ENCODE peak calls at places on chromosome 20, in eight cellular contexts. E is A549, S is endothelial cell of umbilical vein, B is HepG2, J is HCT116, U is K562, V is GM12878, Y is H1. T is an unnamed sample.

GRCh38 chr20:48791014-48791413 is 36.8 kb downstream of the PREX1 start:
- DNase-seq in V (no peak), J (no peak), S (peak), B (no peak), E (peak), U (no peak), Y (no peak), T (peak)

GRCh38 chr20:49713779-49714712 is at the start of gene B4GALT5:
- DNase-seq in V (no peak), E (peak), J (peak), Y (peak), S (peak), U (peak), B (peak), T (peak)

GRCh38 chr20:6709865-6710595 is 57.5 kb upstream of the BMP2 start:
- DNase-seq in V (no peak), U (no peak), B (peak), S (peak), J (no peak), E (no peak), Y (no peak), T (no peak)

GRCh38 chr20:31838646-31839292 is 6.6 kb downstream of the FOXS1 start:
- DNase-seq in U (peak), V (no peak), E (peak), J (no peak), Y (no peak), B (no peak), S (peak), T (peak)

GRCh38 chr20:16201191-16201590 is 372.1 kb downstream of the KIF16B start:
- DNase-seq in B (no peak), V (no peak), J (no peak), E (peak), S (no peak), U (peak), Y (no peak), T (peak)

GRCh38 chr20:36408219-36408618 is 102.1 kb downstream of the DLGAP4 start:
- DNase-seq in V (no peak), U (peak), E (peak), B (peak), S (peak), Y (no peak), J (no peak), T (no peak)

GRCh38 chr20:58636983-58637421 is 14.1 kb upstream of the STX16 start:
- DNase-seq in J (no peak), E (no peak), Y (no peak), S (no peak), U (no peak), V (no peak), B (no peak), T (no peak)

GRCh38 chr20:35473684-35474083 is 18.3 kb downstream of the CEP250 start:
- DNase-seq in J (no peak), Y (no peak), U (no peak), B (no peak), V (no peak), E (no peak), S (no peak), T (no peak)

GRCh38 chr20:52001999-52002666 is 189.4 kb downstream of the ZFP64 start:
- DNase-seq in V (no peak), B (peak), S (peak), U (no peak), J (peak), Y (no peak), E (peak), T (no peak)
- TF ChIP-seq CTCF in V (no peak), B (peak), S (peak), U (peak), J (no peak), Y (no peak), E (no peak), T (no peak)

DNA sequence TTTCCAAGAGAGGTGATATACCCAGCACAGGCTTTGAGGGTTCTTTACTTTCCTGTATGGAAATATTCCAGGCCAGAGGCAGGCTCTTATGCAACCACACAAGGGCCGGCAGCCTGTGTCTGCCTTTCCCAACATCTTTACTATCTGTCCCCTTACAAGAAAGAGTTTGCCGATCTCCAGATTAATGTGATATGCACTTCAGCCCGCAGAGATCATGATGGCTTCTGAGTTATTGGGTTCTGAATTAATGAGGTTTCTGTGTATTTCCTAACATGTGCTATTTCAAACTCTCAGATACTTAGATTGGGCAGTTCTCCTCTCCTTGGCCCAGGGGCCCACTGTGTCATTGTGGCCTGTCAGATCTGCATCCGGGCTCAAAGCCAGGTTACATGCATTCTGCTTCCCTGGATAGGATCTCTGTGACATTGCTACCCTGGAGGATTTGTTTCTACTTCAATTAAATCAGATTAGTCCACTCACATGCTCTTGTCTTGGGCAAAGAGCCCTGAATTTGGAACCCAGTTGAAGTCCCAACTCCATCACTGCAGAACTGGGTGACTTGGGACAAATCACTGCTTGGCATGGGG is 56.5 kb downstream of the TGM2 start:
- DNase-seq in J (no peak), V (no peak), S (no peak), B (no peak), E (no peak), U (no peak), Y (peak), T (no peak)
- TF ChIP-seq MAX in J (no peak), V (no peak), S (no peak), B (no peak), E (no peak), U (no peak), Y (no peak), T (no peak)

GRCh38 chr20:25294459-25295385 is 46.8 kb downstream of the PYGB start:
- DNase-seq in B (peak), V (no peak), U (peak), S (peak), E (peak), J (peak), Y (peak), T (peak)

GRCh38 chr20:25295386-25296093 is 47.7 kb downstream of the PYGB start:
- DNase-seq in V (no peak), Y (no peak), E (no peak), S (no peak), B (no peak), J (no peak), U (no peak), T (no peak)

GRCh38 chr20:25297141-25297905 is 49.4 kb downstream of the PYGB start:
- DNase-seq in V (peak), B (no peak), E (no peak), J (no peak), U (no peak), Y (no peak), S (no peak), T (no peak)

GRCh38 chr20:25293910-25294458 is 46.1 kb downstream of the PYGB start:
- DNase-seq in Y (no peak), S (no peak), B (no peak), V (no peak), E (no peak), J (no peak), U (no peak), T (no peak)

GRCh38 chr20:25296094-25297093 is 48.5 kb downstream of the PYGB start:
- DNase-seq in B (peak), U (peak), J (no peak), E (peak), Y (no peak), S (no peak), V (no peak), T (peak)
- TF ChIP-seq POLR2A in B (peak), U (no peak), J (no peak), E (peak), Y (peak), S (no peak), V (no peak), T (no peak)

DNA sequence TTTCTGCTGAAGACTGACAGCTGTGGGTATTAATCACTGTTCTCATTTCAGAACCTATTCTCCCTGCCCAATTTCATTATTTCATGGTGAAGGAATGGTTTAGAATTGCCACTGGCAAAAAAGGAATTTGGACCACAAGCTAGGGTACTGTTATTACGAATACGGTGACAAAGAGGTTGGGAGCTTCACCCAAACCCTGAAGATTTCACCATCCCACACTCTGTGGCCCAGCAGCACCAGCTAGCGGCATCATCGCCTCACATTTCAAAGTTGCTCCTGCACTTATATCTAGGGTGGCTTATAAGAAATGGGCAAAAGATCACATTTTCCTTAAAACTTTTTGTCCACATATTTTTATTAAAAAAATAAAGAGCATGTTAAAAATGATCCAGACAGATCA is 236.1 kb downstream of the SYNDIG1 start:
- DNase-seq in J (no peak), B (no peak), S (no peak), Y (no peak), V (no peak), E (no peak), U (peak), T (no peak)
- TF ChIP-seq CTCF in J (no peak), B (peak), S (no peak), Y (no peak), V (no peak), E (no peak), U (no peak), T (peak)

T was measured in NB4.